ENCODE peak calls at places on chromosomes 16 and 17, in eight cellular contexts. One of them, this sample, is unnamed. For H3K4me1, the result is how much of the 10 kb centered on the place peaks cover.

GRCh38 chr17:18261146-18261515 is 669 bp downstream of the MIEF2 start:
- DNase-seq in psoas muscle: peak
- DNase-seq in lower lobe of right lung: peak
- DNase-seq in thoracic aorta: peak
- DNase-seq in left ventricle myocardium inferior: peak
- DNase-seq in neural progenitor cell: peak
- DNase-seq in heart left ventricle: peak
- DNase-seq in adrenal gland: peak
- DNase-seq in this sample: peak

GRCh38 chr16:14562691-14563491 is 67.2 kb downstream of the PARN start:
- DNase-seq in heart left ventricle: peak
- DNase-seq in thoracic aorta: no peak
- DNase-seq in adrenal gland: peak
- DNase-seq in neural progenitor cell: peak
- DNase-seq in lower lobe of right lung: no peak
- DNase-seq in left ventricle myocardium inferior: no peak
- DNase-seq in psoas muscle: peak
- DNase-seq in this sample: no peak

GRCh38 chr17:17628388-17629008 is 37.0 kb upstream of the PEMT start:
- DNase-seq in left ventricle myocardium inferior: no peak
- DNase-seq in heart left ventricle: no peak
- DNase-seq in thoracic aorta: no peak
- DNase-seq in psoas muscle: no peak
- DNase-seq in neural progenitor cell: no peak
- DNase-seq in adrenal gland: no peak
- DNase-seq in lower lobe of right lung: no peak
- DNase-seq in this sample: no peak

GRCh38 chr16:59053911-59054310 is 319.8 kb upstream of the GOT2 start:
- DNase-seq in lower lobe of right lung: no peak
- DNase-seq in neural progenitor cell: no peak
- DNase-seq in adrenal gland: no peak
- DNase-seq in left ventricle myocardium inferior: no peak
- DNase-seq in thoracic aorta: no peak
- DNase-seq in psoas muscle: no peak
- DNase-seq in heart left ventricle: no peak
- DNase-seq in this sample: no peak

GRCh38 chr16:1379054-1379862 is 27.5 kb downstream of the GNPTG start:
- DNase-seq in heart left ventricle: peak
- DNase-seq in thoracic aorta: peak
- DNase-seq in neural progenitor cell: peak
- DNase-seq in psoas muscle: peak
- DNase-seq in left ventricle myocardium inferior: peak
- DNase-seq in lower lobe of right lung: peak
- DNase-seq in adrenal gland: peak
- DNase-seq in this sample: peak

GRCh38 chr16:75099738-75100615 is 16.6 kb downstream of the LDHD start:
- DNase-seq in psoas muscle: no peak
- DNase-seq in heart left ventricle: peak
- DNase-seq in adrenal gland: no peak
- DNase-seq in neural progenitor cell: no peak
- DNase-seq in lower lobe of right lung: peak
- DNase-seq in thoracic aorta: no peak
- DNase-seq in left ventricle myocardium inferior: no peak
- DNase-seq in this sample: peak

GRCh38 chr17:44309472-44309871 is 1.1 kb downstream of the RUNDC3A start:
- DNase-seq in thoracic aorta: no peak
- DNase-seq in lower lobe of right lung: no peak
- DNase-seq in neural progenitor cell: no peak
- DNase-seq in psoas muscle: no peak
- DNase-seq in adrenal gland: no peak
- DNase-seq in heart left ventricle: no peak
- DNase-seq in left ventricle myocardium inferior: no peak
- DNase-seq in this sample: no peak

GRCh38 chr17:81486174-81486810 is 26.3 kb downstream of the ACTG1 start:
- DNase-seq in neural progenitor cell: no peak
- DNase-seq in left ventricle myocardium inferior: no peak
- DNase-seq in psoas muscle: no peak
- DNase-seq in lower lobe of right lung: no peak
- DNase-seq in thoracic aorta: no peak
- DNase-seq in heart left ventricle: no peak
- DNase-seq in adrenal gland: no peak
- DNase-seq in this sample: no peak

GRCh38 chr17:61403846-61404701 is 4.4 kb downstream of the TBX2 start:
- DNase-seq in thoracic aorta: no peak
- DNase-seq in left ventricle myocardium inferior: no peak
- DNase-seq in heart left ventricle: peak
- DNase-seq in lower lobe of right lung: peak
- DNase-seq in neural progenitor cell: peak
- DNase-seq in psoas muscle: no peak
- DNase-seq in adrenal gland: no peak
- DNase-seq in this sample: no peak

GRCh38 chr16:83917152-83918120 is 18.5 kb downstream of the MLYCD start:
- DNase-seq in left ventricle myocardium inferior: peak
- DNase-seq in heart left ventricle: peak
- DNase-seq in neural progenitor cell: no peak
- DNase-seq in lower lobe of right lung: no peak
- DNase-seq in adrenal gland: no peak
- DNase-seq in thoracic aorta: no peak
- DNase-seq in psoas muscle: no peak
- DNase-seq in this sample: no peak

GRCh38 chr17:47204722-47205418 is 4.3 kb upstream of the MYL4 start:
- DNase-seq in left ventricle myocardium inferior: peak
- DNase-seq in thoracic aorta: no peak
- DNase-seq in adrenal gland: peak
- DNase-seq in lower lobe of right lung: no peak
- DNase-seq in psoas muscle: peak
- DNase-seq in heart left ventricle: peak
- DNase-seq in neural progenitor cell: no peak
- DNase-seq in this sample: no peak

GRCh38 chr17:16870253-16871245 is 101.4 kb downstream of the TNFRSF13B start:
- DNase-seq in psoas muscle: no peak
- DNase-seq in lower lobe of right lung: no peak
- DNase-seq in left ventricle myocardium inferior: no peak
- DNase-seq in neural progenitor cell: no peak
- DNase-seq in adrenal gland: peak
- DNase-seq in thoracic aorta: no peak
- DNase-seq in heart left ventricle: no peak
- DNase-seq in this sample: no peak

GRCh38 chr17:29619251-29619650 is 3.5 kb downstream of the CORO6 start:
- DNase-seq in neural progenitor cell: peak
- DNase-seq in adrenal gland: no peak
- DNase-seq in psoas muscle: peak
- DNase-seq in left ventricle myocardium inferior: no peak
- DNase-seq in lower lobe of right lung: no peak
- DNase-seq in thoracic aorta: no peak
- DNase-seq in heart left ventricle: peak
- DNase-seq in this sample: peak

GRCh38 chr17:82060001-82060380 is 5.6 kb downstream of the DUS1L start:
- DNase-seq in left ventricle myocardium inferior: no peak
- DNase-seq in adrenal gland: no peak
- DNase-seq in neural progenitor cell: no peak
- DNase-seq in heart left ventricle: no peak
- DNase-seq in psoas muscle: no peak
- DNase-seq in lower lobe of right lung: no peak
- DNase-seq in thoracic aorta: no peak
- DNase-seq in this sample: peak

GRCh38 chr17:48506246-48506645 is 24.6 kb downstream of the HOXB1 start:
- DNase-seq in psoas muscle: no peak
- DNase-seq in adrenal gland: no peak
- DNase-seq in thoracic aorta: no peak
- DNase-seq in lower lobe of right lung: no peak
- DNase-seq in neural progenitor cell: no peak
- DNase-seq in heart left ventricle: no peak
- DNase-seq in left ventricle myocardium inferior: no peak
- DNase-seq in this sample: no peak

GRCh38 chr16:66964049-66964448 is 3.0 kb downstream of the CES3 start:
- DNase-seq in psoas muscle: no peak
- DNase-seq in thoracic aorta: no peak
- DNase-seq in lower lobe of right lung: no peak
- DNase-seq in heart left ventricle: no peak
- DNase-seq in adrenal gland: no peak
- DNase-seq in left ventricle myocardium inferior: no peak
- DNase-seq in neural progenitor cell: no peak
- DNase-seq in this sample: no peak

GRCh38 chr16:70657956-70658355 is 11.6 kb downstream of the IL34 start:
- DNase-seq in thoracic aorta: no peak
- DNase-seq in left ventricle myocardium inferior: no peak
- DNase-seq in lower lobe of right lung: no peak
- DNase-seq in neural progenitor cell: no peak
- DNase-seq in psoas muscle: no peak
- DNase-seq in heart left ventricle: no peak
- DNase-seq in adrenal gland: no peak
- DNase-seq in this sample: no peak

DNA sequence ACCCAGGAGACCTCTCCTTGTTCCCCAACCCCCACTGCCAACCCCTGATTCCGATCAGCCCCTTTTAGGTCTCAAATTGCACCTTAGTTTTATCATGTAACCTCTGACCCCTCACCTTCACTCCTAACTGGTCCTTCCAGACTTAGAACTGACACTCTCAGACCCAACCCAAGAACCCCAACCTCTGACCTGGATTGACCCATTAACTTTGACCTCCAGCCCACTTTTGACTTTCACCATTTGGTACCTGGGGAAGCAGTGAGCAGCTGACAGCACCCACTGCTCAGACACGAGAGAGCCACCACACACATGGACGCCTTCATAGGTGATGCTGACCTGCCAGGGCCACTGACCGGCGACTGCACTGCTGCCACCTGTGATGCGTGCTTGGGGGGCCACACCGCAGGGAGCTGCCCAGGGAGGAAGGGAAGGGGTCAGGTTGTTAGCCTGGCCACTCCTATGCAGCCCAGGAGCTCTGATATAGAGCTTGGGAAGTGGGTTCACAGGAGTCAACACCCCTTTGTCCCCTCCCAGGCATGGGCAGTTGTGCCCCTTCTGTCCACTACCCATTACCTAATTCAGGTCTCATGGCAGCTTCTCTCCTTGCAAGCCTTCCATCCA is 2.4 kb downstream of the PRSS8 start:
- DNase-seq in heart left ventricle: no peak
- DNase-seq in neural progenitor cell: no peak
- DNase-seq in psoas muscle: no peak
- DNase-seq in lower lobe of right lung: no peak
- DNase-seq in adrenal gland: no peak
- DNase-seq in thoracic aorta: no peak
- DNase-seq in left ventricle myocardium inferior: no peak
- DNase-seq in this sample: no peak
- H3K4me3 ChIP-seq in heart left ventricle: no peak
- H3K4me3 ChIP-seq in neural progenitor cell: no peak
- H3K4me3 ChIP-seq in psoas muscle: no peak
- H3K4me3 ChIP-seq in lower lobe of right lung: peak
- H3K4me3 ChIP-seq in adrenal gland: no peak
- H3K4me3 ChIP-seq in thoracic aorta: no peak
- H3K4me3 ChIP-seq in left ventricle myocardium inferior: no peak
- H3K4me3 ChIP-seq in this sample: no peak

GRCh38 chr17:77377836-77378235 is 237.1 kb downstream of the SEC14L1 start:
- DNase-seq in neural progenitor cell: no peak
- DNase-seq in thoracic aorta: no peak
- DNase-seq in heart left ventricle: no peak
- DNase-seq in lower lobe of right lung: no peak
- DNase-seq in psoas muscle: no peak
- DNase-seq in left ventricle myocardium inferior: no peak
- DNase-seq in adrenal gland: peak
- DNase-seq in this sample: no peak
- H3K4me1 ChIP-seq in neural progenitor cell: half or more
- H3K4me1 ChIP-seq in thoracic aorta: half or more
- H3K4me1 ChIP-seq in heart left ventricle: half or more
- H3K4me1 ChIP-seq in lower lobe of right lung: half or more
- H3K4me1 ChIP-seq in psoas muscle: half or more
- H3K4me1 ChIP-seq in left ventricle myocardium inferior: half or more
- H3K4me1 ChIP-seq in adrenal gland: half or more
- H3K4me1 ChIP-seq in this sample: under half

DNA sequence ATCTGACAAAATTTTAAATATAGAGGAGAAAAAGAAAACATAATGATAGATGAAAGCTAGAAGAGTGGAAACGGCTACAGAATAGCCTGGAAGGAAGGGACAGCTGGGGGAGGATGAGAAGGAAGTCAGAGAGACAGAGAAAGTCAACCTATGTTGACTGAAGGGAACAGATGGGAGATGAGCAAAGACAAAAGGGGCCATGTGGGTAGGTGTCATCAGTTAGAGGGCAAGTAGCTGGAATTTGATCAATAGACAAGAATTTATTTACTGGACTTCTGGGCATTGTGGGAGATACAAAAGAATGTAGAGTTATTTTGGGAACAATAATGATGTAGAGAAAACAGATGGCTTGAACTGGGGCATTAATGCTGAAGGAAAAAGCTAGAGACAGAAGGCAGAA is 194.4 kb downstream of the ANKFN1 start:
- DNase-seq in adrenal gland: no peak
- DNase-seq in thoracic aorta: no peak
- DNase-seq in psoas muscle: no peak
- DNase-seq in lower lobe of right lung: no peak
- DNase-seq in neural progenitor cell: no peak
- DNase-seq in left ventricle myocardium inferior: no peak
- DNase-seq in heart left ventricle: no peak
- DNase-seq in this sample: no peak
- H3K27ac ChIP-seq in adrenal gland: no peak
- H3K27ac ChIP-seq in thoracic aorta: no peak
- H3K27ac ChIP-seq in psoas muscle: no peak
- H3K27ac ChIP-seq in lower lobe of right lung: no peak
- H3K27ac ChIP-seq in neural progenitor cell: no peak
- H3K27ac ChIP-seq in left ventricle myocardium inferior: no peak
- H3K27ac ChIP-seq in heart left ventricle: no peak
- H3K27ac ChIP-seq in this sample: no peak

GRCh38 chr17:7295230-7296180 is 1.1 kb upstream of the YBX2 start:
- DNase-seq in thoracic aorta: no peak
- DNase-seq in left ventricle myocardium inferior: no peak
- DNase-seq in lower lobe of right lung: no peak
- DNase-seq in heart left ventricle: no peak
- DNase-seq in neural progenitor cell: peak
- DNase-seq in adrenal gland: no peak
- DNase-seq in psoas muscle: no peak
- DNase-seq in this sample: peak

GRCh38 chr17:7294614-7295153 is at the start of gene YBX2:
- DNase-seq in lower lobe of right lung: peak
- DNase-seq in heart left ventricle: peak
- DNase-seq in adrenal gland: no peak
- DNase-seq in left ventricle myocardium inferior: peak
- DNase-seq in neural progenitor cell: peak
- DNase-seq in thoracic aorta: no peak
- DNase-seq in psoas muscle: peak
- DNase-seq in this sample: peak

GRCh38 chr17:7293131-7293557 is 1.3 kb downstream of the YBX2 start:
- DNase-seq in left ventricle myocardium inferior: no peak
- DNase-seq in heart left ventricle: no peak
- DNase-seq in adrenal gland: no peak
- DNase-seq in thoracic aorta: no peak
- DNase-seq in neural progenitor cell: no peak
- DNase-seq in lower lobe of right lung: peak
- DNase-seq in psoas muscle: no peak
- DNase-seq in this sample: peak

GRCh38 chr17:7292729-7293128 is 1.7 kb downstream of the YBX2 start:
- DNase-seq in neural progenitor cell: no peak
- DNase-seq in left ventricle myocardium inferior: no peak
- DNase-seq in adrenal gland: no peak
- DNase-seq in thoracic aorta: no peak
- DNase-seq in heart left ventricle: peak
- DNase-seq in psoas muscle: no peak
- DNase-seq in lower lobe of right lung: no peak
- DNase-seq in this sample: no peak

GRCh38 chr17:7293821-7294613 is 422 bp downstream of the YBX2 start:
- DNase-seq in neural progenitor cell: peak
- DNase-seq in adrenal gland: no peak
- DNase-seq in heart left ventricle: no peak
- DNase-seq in lower lobe of right lung: peak
- DNase-seq in psoas muscle: no peak
- DNase-seq in left ventricle myocardium inferior: no peak
- DNase-seq in thoracic aorta: no peak
- DNase-seq in this sample: peak
- H3K4me3 ChIP-seq in neural progenitor cell: peak
- H3K4me3 ChIP-seq in adrenal gland: no peak
- H3K4me3 ChIP-seq in heart left ventricle: peak
- H3K4me3 ChIP-seq in lower lobe of right lung: peak
- H3K4me3 ChIP-seq in psoas muscle: peak
- H3K4me3 ChIP-seq in left ventricle myocardium inferior: peak
- H3K4me3 ChIP-seq in thoracic aorta: peak
- H3K4me3 ChIP-seq in this sample: peak

This sample was measured in right cardiac atrium.